ENCODE peak calls at places on chromosomes 2 and 18, in five cellular contexts. One of them, this sample, is unnamed.

GRCh38 chr2:23592898-23593297 is 207.9 kb downstream of the KLHL29 start:
- DNase-seq in fibroblast of lung: no peak
- DNase-seq in CD4-positive, alpha-beta memory T cell: no peak
- DNase-seq in psoas muscle: no peak
- DNase-seq in CD8-positive, alpha-beta memory T cell: no peak
- DNase-seq in this sample: peak; percentile 9

GRCh38 chr2:127585270-127585807 is 49.9 kb downstream of the MYO7B start:
- DNase-seq in fibroblast of lung: no peak
- DNase-seq in CD4-positive, alpha-beta memory T cell: no peak
- DNase-seq in psoas muscle: no peak
- DNase-seq in CD8-positive, alpha-beta memory T cell: no peak
- DNase-seq in this sample: no peak

GRCh38 chr2:155727097-155727906 is 605.2 kb downstream of the NR4A2 start:
- DNase-seq in fibroblast of lung: no peak
- DNase-seq in CD4-positive, alpha-beta memory T cell: no peak
- DNase-seq in psoas muscle: no peak
- DNase-seq in CD8-positive, alpha-beta memory T cell: no peak
- DNase-seq in this sample: no peak

GRCh38 chr2:8409461-8410260 is 272.2 kb upstream of the ID2 start:
- DNase-seq in fibroblast of lung: peak; percentile 62
- DNase-seq in CD4-positive, alpha-beta memory T cell: no peak
- DNase-seq in psoas muscle: no peak
- DNase-seq in CD8-positive, alpha-beta memory T cell: no peak
- DNase-seq in this sample: no peak

GRCh38 chr2:12847694-12848093 is 131.0 kb downstream of the TRIB2 start:
- DNase-seq in fibroblast of lung: no peak
- DNase-seq in CD4-positive, alpha-beta memory T cell: no peak
- DNase-seq in psoas muscle: no peak
- DNase-seq in CD8-positive, alpha-beta memory T cell: no peak
- DNase-seq in this sample: no peak

GRCh38 chr18:59140287-59140885 is 702 bp downstream of the SEC11C start:
- DNase-seq in fibroblast of lung: peak; percentile 29
- DNase-seq in CD4-positive, alpha-beta memory T cell: no peak
- DNase-seq in psoas muscle: no peak
- DNase-seq in CD8-positive, alpha-beta memory T cell: no peak
- DNase-seq in this sample: no peak

GRCh38 chr2:147331790-147332419 is 512.9 kb upstream of the ACVR2A start:
- DNase-seq in fibroblast of lung: peak; percentile 59
- DNase-seq in CD4-positive, alpha-beta memory T cell: peak; percentile 57
- DNase-seq in psoas muscle: no peak
- DNase-seq in CD8-positive, alpha-beta memory T cell: no peak
- DNase-seq in this sample: no peak

GRCh38 chr2:127000937-127001336 is 102.2 kb downstream of the TEX51 start:
- DNase-seq in fibroblast of lung: no peak
- DNase-seq in CD4-positive, alpha-beta memory T cell: no peak
- DNase-seq in psoas muscle: no peak
- DNase-seq in CD8-positive, alpha-beta memory T cell: no peak
- DNase-seq in this sample: no peak

GRCh38 chr18:53380063-53380639 is 844.3 kb downstream of the MBD2 start:
- DNase-seq in fibroblast of lung: peak; percentile 2
- DNase-seq in CD4-positive, alpha-beta memory T cell: no peak
- DNase-seq in psoas muscle: no peak
- DNase-seq in CD8-positive, alpha-beta memory T cell: no peak
- DNase-seq in this sample: no peak

GRCh38 chr2:239711911-239712570 is 311.2 kb upstream of the HDAC4 start:
- DNase-seq in fibroblast of lung: no peak
- DNase-seq in CD4-positive, alpha-beta memory T cell: no peak
- DNase-seq in psoas muscle: no peak
- DNase-seq in CD8-positive, alpha-beta memory T cell: no peak
- DNase-seq in this sample: no peak

GRCh38 chr2:2749206-2749598 is 418.1 kb upstream of the MYT1L start:
- DNase-seq in fibroblast of lung: no peak
- DNase-seq in CD4-positive, alpha-beta memory T cell: no peak
- DNase-seq in psoas muscle: no peak
- DNase-seq in CD8-positive, alpha-beta memory T cell: no peak
- DNase-seq in this sample: no peak

GRCh38 chr2:160379399-160379798 is 114.2 kb downstream of the RBMS1 start:
- DNase-seq in fibroblast of lung: peak; percentile 97
- DNase-seq in CD4-positive, alpha-beta memory T cell: no peak
- DNase-seq in psoas muscle: no peak
- DNase-seq in CD8-positive, alpha-beta memory T cell: no peak
- DNase-seq in this sample: no peak

GRCh38 chr2:240896871-240897692 is 1.1 kb upstream of the MAB21L4 start:
- DNase-seq in fibroblast of lung: no peak
- DNase-seq in CD4-positive, alpha-beta memory T cell: no peak
- DNase-seq in psoas muscle: peak; percentile 47
- DNase-seq in CD8-positive, alpha-beta memory T cell: no peak
- DNase-seq in this sample: no peak

GRCh38 chr2:148022351-148022750 is 1.5 kb downstream of the MBD5 start:
- DNase-seq in fibroblast of lung: peak; percentile 21
- DNase-seq in CD4-positive, alpha-beta memory T cell: no peak
- DNase-seq in psoas muscle: no peak
- DNase-seq in CD8-positive, alpha-beta memory T cell: no peak
- DNase-seq in this sample: no peak

GRCh38 chr18:577606-578005 is 2.6 kb upstream of the CETN1 start:
- DNase-seq in fibroblast of lung: peak; percentile 9
- DNase-seq in CD4-positive, alpha-beta memory T cell: no peak
- DNase-seq in psoas muscle: no peak
- DNase-seq in CD8-positive, alpha-beta memory T cell: no peak
- DNase-seq in this sample: no peak

GRCh38 chr2:217382794-217383193 is 522.9 kb upstream of the TNP1 start:
- DNase-seq in fibroblast of lung: no peak
- DNase-seq in CD4-positive, alpha-beta memory T cell: no peak
- DNase-seq in psoas muscle: no peak
- DNase-seq in CD8-positive, alpha-beta memory T cell: no peak
- DNase-seq in this sample: no peak

GRCh38 chr2:176614049-176614448 is 344.8 kb downstream of the MTX2 start:
- DNase-seq in fibroblast of lung: no peak
- DNase-seq in CD4-positive, alpha-beta memory T cell: no peak
- DNase-seq in psoas muscle: no peak
- DNase-seq in CD8-positive, alpha-beta memory T cell: no peak
- DNase-seq in this sample: no peak

GRCh38 chr18:13577091-13577697 is 149.2 kb downstream of the FAM210A start:
- DNase-seq in fibroblast of lung: no peak
- DNase-seq in CD4-positive, alpha-beta memory T cell: no peak
- DNase-seq in psoas muscle: no peak
- DNase-seq in CD8-positive, alpha-beta memory T cell: no peak
- DNase-seq in this sample: no peak

GRCh38 chr2:199956062-199956380 is 639 bp downstream of the MAIP1 start:
- DNase-seq in fibroblast of lung: no peak
- DNase-seq in CD4-positive, alpha-beta memory T cell: no peak
- DNase-seq in psoas muscle: no peak
- DNase-seq in CD8-positive, alpha-beta memory T cell: no peak
- DNase-seq in this sample: no peak

GRCh38 chr18:54149078-54149697 is 75.3 kb downstream of the MBD2 start:
- DNase-seq in fibroblast of lung: peak; percentile 82
- DNase-seq in CD4-positive, alpha-beta memory T cell: no peak
- DNase-seq in psoas muscle: no peak
- DNase-seq in CD8-positive, alpha-beta memory T cell: no peak
- DNase-seq in this sample: no peak

GRCh38 chr2:120497261-120497977 is 151.5 kb downstream of the INHBB start:
- DNase-seq in fibroblast of lung: no peak
- DNase-seq in CD4-positive, alpha-beta memory T cell: no peak
- DNase-seq in psoas muscle: no peak
- DNase-seq in CD8-positive, alpha-beta memory T cell: no peak
- DNase-seq in this sample: no peak

GRCh38 chr2:96866586-96866985 is 3.3 kb downstream of the SEMA4C start:
- DNase-seq in fibroblast of lung: no peak
- DNase-seq in CD4-positive, alpha-beta memory T cell: no peak
- DNase-seq in psoas muscle: no peak
- DNase-seq in CD8-positive, alpha-beta memory T cell: no peak
- DNase-seq in this sample: no peak

GRCh38 chr2:62456721-62457539 is 49.1 kb downstream of the TMEM17 start:
- DNase-seq in fibroblast of lung: peak; percentile 57
- DNase-seq in CD4-positive, alpha-beta memory T cell: no peak
- DNase-seq in psoas muscle: peak; percentile 81
- DNase-seq in CD8-positive, alpha-beta memory T cell: peak; percentile 71
- DNase-seq in this sample: peak; percentile 79

GRCh38 chr18:43661570-43661969 is 384.3 kb upstream of the SYT4 start:
- DNase-seq in fibroblast of lung: peak; percentile 82
- DNase-seq in CD4-positive, alpha-beta memory T cell: no peak
- DNase-seq in psoas muscle: no peak
- DNase-seq in CD8-positive, alpha-beta memory T cell: no peak
- DNase-seq in this sample: no peak

GRCh38 chr2:15163316-15163715 is 397.8 kb downstream of the NBAS start:
- DNase-seq in fibroblast of lung: no peak
- DNase-seq in CD4-positive, alpha-beta memory T cell: no peak
- DNase-seq in psoas muscle: no peak
- DNase-seq in CD8-positive, alpha-beta memory T cell: no peak
- DNase-seq in this sample: no peak

GRCh38 chr18:43656547-43656946 is 379.3 kb upstream of the SYT4 start:
- DNase-seq in fibroblast of lung: no peak
- DNase-seq in CD4-positive, alpha-beta memory T cell: no peak
- DNase-seq in psoas muscle: no peak
- DNase-seq in CD8-positive, alpha-beta memory T cell: no peak
- DNase-seq in this sample: no peak

GRCh38 chr2:234792566-234792965 is 159.3 kb upstream of the SH3BP4 start:
- DNase-seq in fibroblast of lung: no peak
- DNase-seq in CD4-positive, alpha-beta memory T cell: no peak
- DNase-seq in psoas muscle: no peak
- DNase-seq in CD8-positive, alpha-beta memory T cell: no peak
- DNase-seq in this sample: no peak

GRCh38 chr2:234412726-234413125 is 84.2 kb downstream of the ARL4C start:
- DNase-seq in fibroblast of lung: no peak
- DNase-seq in CD4-positive, alpha-beta memory T cell: no peak
- DNase-seq in psoas muscle: no peak
- DNase-seq in CD8-positive, alpha-beta memory T cell: no peak
- DNase-seq in this sample: no peak

GRCh38 chr2:182593394-182593707 is 122.7 kb upstream of the DNAJC10 start:
- DNase-seq in fibroblast of lung: peak; percentile 62
- DNase-seq in CD4-positive, alpha-beta memory T cell: no peak
- DNase-seq in psoas muscle: no peak
- DNase-seq in CD8-positive, alpha-beta memory T cell: no peak
- DNase-seq in this sample: no peak

DNA sequence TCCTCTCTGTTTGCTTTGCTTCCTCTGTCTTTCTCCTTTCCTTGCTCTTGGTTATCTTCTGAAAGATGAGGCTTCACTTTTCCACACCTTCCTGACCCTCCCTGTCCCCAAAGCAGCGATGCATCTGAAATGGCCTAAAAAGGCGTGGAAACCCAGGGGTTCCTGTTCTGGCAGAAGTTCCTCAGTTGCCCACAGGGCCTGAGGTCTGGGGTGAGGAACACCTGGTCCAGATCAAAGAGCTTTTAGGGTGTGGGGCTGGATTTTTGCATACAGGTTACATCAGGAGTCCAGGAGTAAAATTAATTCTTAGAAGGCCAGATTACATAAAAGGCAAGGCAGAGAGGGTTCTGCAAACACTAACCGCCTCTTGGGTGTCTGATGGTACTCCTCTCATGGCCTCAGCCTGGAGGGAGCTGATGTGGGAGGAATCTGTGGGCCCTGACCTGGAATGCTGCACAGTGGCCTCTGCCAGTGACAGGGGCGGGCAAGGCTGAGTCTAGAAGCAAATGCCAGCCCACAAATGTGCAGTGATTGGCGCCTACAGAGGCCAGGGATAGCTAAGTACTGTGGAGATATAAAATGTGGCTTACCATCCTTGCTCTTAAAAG is 41.8 kb downstream of the INPP4A start:
- DNase-seq in fibroblast of lung: no peak
- DNase-seq in CD4-positive, alpha-beta memory T cell: no peak
- DNase-seq in psoas muscle: no peak
- DNase-seq in CD8-positive, alpha-beta memory T cell: no peak
- DNase-seq in this sample: no peak
- H3K4me1 ChIP-seq in fibroblast of lung: no peaks in the 10 kb centered on the region
- H3K4me1 ChIP-seq in CD4-positive, alpha-beta memory T cell: peaks cover 91% of the 10 kb centered on the region
- H3K4me1 ChIP-seq in psoas muscle: peaks cover 6% of the 10 kb centered on the region
- H3K4me1 ChIP-seq in CD8-positive, alpha-beta memory T cell: peaks cover 90% of the 10 kb centered on the region
- H3K4me1 ChIP-seq in this sample: peaks cover 15% of the 10 kb centered on the region

DNA sequence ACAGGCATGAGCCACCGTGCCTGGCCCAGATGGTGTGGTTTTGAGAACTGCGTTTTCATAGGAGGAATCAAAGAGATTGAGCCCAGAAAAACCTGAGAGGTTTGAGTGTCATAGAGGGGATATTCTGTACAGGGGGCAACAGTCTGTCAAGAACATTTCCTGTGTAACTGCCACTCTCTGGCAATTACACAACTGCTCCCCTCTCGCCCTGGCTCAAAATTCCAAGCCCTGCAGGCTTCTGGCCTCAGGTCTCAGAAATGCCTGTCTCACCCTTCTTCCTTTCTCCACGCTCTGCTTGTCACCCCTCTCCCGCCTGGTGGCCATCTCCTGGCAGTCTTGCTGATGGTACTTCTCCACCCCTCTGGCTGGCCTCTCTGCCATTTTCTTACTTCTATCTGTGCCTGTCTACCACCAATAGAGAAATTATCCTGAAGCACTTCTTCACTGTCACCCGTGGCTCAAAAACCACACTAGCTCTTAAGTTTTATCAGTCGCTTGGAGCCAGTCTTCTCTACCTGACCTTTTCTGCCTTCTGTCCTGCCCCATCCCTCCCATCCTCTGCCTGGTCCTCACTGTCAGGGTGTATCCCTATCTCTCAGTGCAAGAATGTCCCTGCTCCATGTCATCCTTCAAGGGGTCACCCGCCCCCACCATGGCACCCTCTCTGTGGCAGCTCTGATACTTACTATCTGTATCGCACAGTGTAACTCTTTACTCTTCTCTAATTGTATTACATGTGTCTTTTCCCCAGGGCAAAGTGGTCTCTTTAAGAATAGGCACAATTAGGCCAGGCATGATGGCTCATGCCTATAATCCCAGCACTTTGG is 4.2 kb downstream of the VAMP5 start:
- DNase-seq in fibroblast of lung: no peak
- DNase-seq in CD4-positive, alpha-beta memory T cell: no peak
- DNase-seq in psoas muscle: peak; percentile 42
- DNase-seq in CD8-positive, alpha-beta memory T cell: no peak
- DNase-seq in this sample: no peak
- H3K27ac ChIP-seq in fibroblast of lung: no peak overlapping the region
- H3K27ac ChIP-seq in CD4-positive, alpha-beta memory T cell: no peak overlapping the region
- H3K27ac ChIP-seq in psoas muscle: peak overlapping the region; percentile 89
- H3K27ac ChIP-seq in CD8-positive, alpha-beta memory T cell: no peak overlapping the region
- H3K27ac ChIP-seq in this sample: peak overlapping the region; percentile 57

GRCh38 chr18:2513616-2514015 is 57.7 kb downstream of the METTL4 start:
- DNase-seq in fibroblast of lung: no peak
- DNase-seq in CD4-positive, alpha-beta memory T cell: no peak
- DNase-seq in psoas muscle: no peak
- DNase-seq in CD8-positive, alpha-beta memory T cell: no peak
- DNase-seq in this sample: no peak
- H3K4me1 ChIP-seq in fibroblast of lung: peaks cover 14% of the 10 kb centered on the region
- H3K4me1 ChIP-seq in CD4-positive, alpha-beta memory T cell: peaks cover 19% of the 10 kb centered on the region
- H3K4me1 ChIP-seq in psoas muscle: peaks cover 12% of the 10 kb centered on the region
- H3K4me1 ChIP-seq in CD8-positive, alpha-beta memory T cell: peaks cover 10% of the 10 kb centered on the region
- H3K4me1 ChIP-seq in this sample: no peaks in the 10 kb centered on the region

DNA sequence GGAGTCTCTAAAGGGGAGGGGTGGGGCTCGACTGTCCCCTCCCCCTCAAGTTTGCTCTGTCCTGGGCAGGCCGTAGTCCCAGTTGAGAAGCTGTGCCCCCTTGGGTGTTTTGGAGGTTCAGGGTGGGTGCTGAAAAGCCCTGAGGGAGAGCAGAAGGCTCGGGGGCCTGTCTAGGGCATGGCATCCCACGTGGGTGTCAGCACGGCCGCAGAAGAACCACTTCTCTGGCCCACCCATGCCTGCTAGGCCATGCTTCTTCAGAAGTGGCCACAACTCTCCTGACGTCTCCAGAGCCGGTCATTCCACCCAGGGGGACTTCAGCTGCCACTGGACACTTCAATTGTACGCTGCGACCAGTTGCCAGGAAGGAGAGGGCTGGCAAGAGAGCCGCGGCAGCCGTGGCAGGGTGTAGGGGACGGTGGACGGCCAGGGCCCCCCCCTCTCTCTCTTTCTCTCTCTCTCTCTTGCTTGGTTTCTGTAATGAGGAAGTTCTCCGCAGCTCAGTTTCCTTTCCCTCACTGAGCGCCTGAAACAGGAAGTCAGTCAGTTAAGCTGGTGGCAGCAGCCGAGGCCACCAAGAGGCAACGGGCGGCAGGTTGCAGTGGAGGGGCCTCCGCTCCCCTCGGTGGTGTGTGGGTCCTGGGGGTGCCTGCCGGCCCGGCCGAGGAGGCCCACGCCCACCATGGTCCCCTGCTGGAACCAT is at the start of gene INPP5D:
- DNase-seq in fibroblast of lung: no peak
- DNase-seq in CD4-positive, alpha-beta memory T cell: peak; percentile 90
- DNase-seq in psoas muscle: peak; percentile 65
- DNase-seq in CD8-positive, alpha-beta memory T cell: peak; percentile 87
- DNase-seq in this sample: no peak
- H3K27ac ChIP-seq in fibroblast of lung: no peak within 1 kb of the TSS
- H3K27ac ChIP-seq in CD4-positive, alpha-beta memory T cell: peak within 1 kb of the TSS; percentile 91
- H3K27ac ChIP-seq in psoas muscle: peak within 1 kb of the TSS; percentile 63
- H3K27ac ChIP-seq in CD8-positive, alpha-beta memory T cell: peak within 1 kb of the TSS; percentile 80
- H3K27ac ChIP-seq in this sample: no peak within 1 kb of the TSS